ENCODE peak calls at places on chromosomes 12 and 14, in ten cellular contexts. Z is H9; I is CD4-positive, alpha-beta T cell; J is kidney epithelial cell; Y is nephron progenitor cell; O is cardiac muscle cell; P is cardiac fibroblast; R is AG04450; A is AG04449; E is CD8-positive, alpha-beta T cell. L is an unnamed sample.

GRCh38 chr12:89947437-89948265 is 239.0 kb upstream of the ATP2B1 start:
- DNase-seq in O (peak), Z (no peak), A (peak), R (peak), E (no peak), Y (no peak), J (peak), P (peak), I (no peak), L (peak)

GRCh38 chr12:123854918-123855317 is 92.8 kb downstream of the DNAH10 start:
- DNase-seq in Y (no peak), A (no peak), Z (no peak), R (no peak), I (no peak), P (no peak), E (no peak), J (no peak), O (no peak), L (no peak)

GRCh38 chr14:96176811-96177211 is 27.8 kb upstream of the BDKRB2 start:
- DNase-seq in R (peak), O (peak), E (no peak), A (peak), Z (no peak), Y (no peak), I (no peak), P (peak), J (no peak), L (no peak)

GRCh38 chr14:101732128-101732527 is 29.4 kb upstream of the PPP2R5C start:
- DNase-seq in R (no peak), Z (no peak), I (no peak), Y (no peak), O (peak), E (no peak), A (no peak), J (no peak), P (peak), L (no peak)

GRCh38 chr12:54217774-54218221 is 29.0 kb upstream of the SMUG1 start:
- DNase-seq in Z (peak), O (peak), E (no peak), A (no peak), J (no peak), P (peak), Y (peak), R (no peak), I (no peak), L (no peak)

GRCh38 chr14:34081126-34081575 is 130.3 kb upstream of the EGLN3 start:
- DNase-seq in A (no peak), Z (no peak), Y (no peak), E (no peak), J (no peak), O (peak), I (no peak), R (no peak), P (no peak), L (no peak)

GRCh38 chr14:67221248-67221981 is 19.8 kb upstream of the PALS1 start:
- DNase-seq in E (no peak), Y (no peak), R (peak), J (no peak), I (no peak), P (peak), O (no peak), A (peak), Z (no peak), L (no peak)

GRCh38 chr12:43348221-43348620 is 203.8 kb downstream of the ADAMTS20 start:
- DNase-seq in O (no peak), Y (no peak), E (no peak), J (no peak), Z (no peak), A (no peak), R (no peak), I (no peak), P (no peak), L (no peak)

GRCh38 chr14:58772814-58773620 is 135.3 kb downstream of the DACT1 start:
- DNase-seq in O (no peak), I (no peak), A (no peak), R (no peak), Y (peak), E (no peak), P (no peak), Z (peak), J (peak), L (no peak)

GRCh38 chr14:54123836-54124235 is 167.2 kb upstream of the BMP4 start:
- DNase-seq in E (no peak), I (no peak), Y (no peak), J (no peak), R (no peak), Z (no peak), A (no peak), P (no peak), O (no peak), L (no peak)

GRCh38 chr12:125683748-125684381 is 618.6 kb downstream of the AACS start:
- DNase-seq in I (no peak), Z (peak), P (no peak), J (no peak), E (no peak), R (no peak), Y (peak), A (no peak), O (no peak), L (no peak)

GRCh38 chr12:107917912-107918800 is 143.7 kb downstream of the ASCL4 start:
- DNase-seq in E (no peak), A (no peak), I (no peak), P (peak), R (no peak), Y (peak), J (no peak), Z (peak), O (peak), L (peak)

GRCh38 chr14:90458536-90458935 is 61.7 kb downstream of the CALM1 start:
- DNase-seq in J (no peak), I (no peak), R (no peak), A (no peak), E (no peak), Y (no peak), P (no peak), O (no peak), Z (no peak), L (no peak)

GRCh38 chr12:34399631-34400422 is 377.5 kb downstream of the ALG10 start:
- DNase-seq in Y (no peak), Z (peak), P (no peak), R (no peak), I (no peak), O (no peak), J (no peak), E (no peak), A (no peak), L (no peak)

GRCh38 chr14:90491221-90491867 is 94.5 kb downstream of the CALM1 start:
- DNase-seq in Y (no peak), A (no peak), P (peak), O (peak), R (peak), J (no peak), E (no peak), I (no peak), Z (no peak), L (no peak)

GRCh38 chr12:79233341-79233761 is 368.8 kb downstream of the SYT1 start:
- DNase-seq in Z (no peak), E (no peak), O (no peak), R (no peak), J (no peak), P (no peak), A (no peak), I (no peak), Y (no peak), L (no peak)

GRCh38 chr12:12704593-12705230 is 8.7 kb upstream of the GPR19 start:
- DNase-seq in J (peak), Y (peak), R (peak), P (peak), E (no peak), A (peak), I (no peak), O (peak), Z (peak), L (no peak)

GRCh38 chr12:81176796-81177195 is 98.9 kb downstream of the ACSS3 start:
- DNase-seq in P (peak), A (no peak), O (peak), E (no peak), Y (no peak), R (no peak), J (no peak), Z (no peak), I (no peak), L (no peak)

GRCh38 chr12:31002999-31003398 is 70.7 kb upstream of the DDX11 start:
- DNase-seq in A (no peak), E (no peak), I (no peak), P (peak), J (no peak), R (no peak), Z (no peak), O (no peak), Y (no peak), L (no peak)

GRCh38 chr14:92105845-92106094 is 612 bp downstream of the ATXN3 start:
- DNase-seq in E (no peak), A (no peak), R (no peak), O (no peak), Y (peak), P (peak), Z (no peak), I (no peak), J (no peak), L (no peak)

GRCh38 chr14:31269599-31270195 is 62.1 kb upstream of the HECTD1 start:
- DNase-seq in E (no peak), Y (no peak), Z (no peak), P (no peak), I (no peak), J (no peak), R (no peak), A (no peak), O (peak), L (no peak)

GRCh38 chr12:23729354-23729753 is 220.1 kb downstream of the SOX5 start:
- DNase-seq in I (no peak), A (no peak), Z (no peak), P (peak), O (peak), E (no peak), R (no peak), Y (no peak), J (no peak), L (no peak)

GRCh38 chr12:132618683-132619043 is at the start of gene P2RX2:
- DNase-seq in Z (peak), P (no peak), Y (no peak), O (no peak), A (no peak), J (no peak), I (no peak), R (no peak), E (no peak), L (no peak)

GRCh38 chr12:120725151-120725658 is 421 bp upstream of the ACADS start:
- DNase-seq in Y (no peak), P (no peak), I (no peak), A (no peak), R (no peak), J (no peak), E (no peak), Z (no peak), O (no peak), L (no peak)

GRCh38 chr12:104355630-104356029 is 52.1 kb downstream of the EID3 start:
- DNase-seq in E (no peak), J (no peak), P (no peak), A (no peak), O (no peak), Z (peak), Y (no peak), I (no peak), R (no peak), L (no peak)

GRCh38 chr12:65965358-65965757 is 141.1 kb downstream of the HMGA2 start:
- DNase-seq in P (peak), J (no peak), I (no peak), A (peak), Z (no peak), O (no peak), R (peak), E (no peak), Y (no peak), L (no peak)

GRCh38 chr12:67980391-67980790 is 8.9 kb upstream of the IFNG-AS1 start:
- DNase-seq in O (no peak), Y (no peak), Z (no peak), R (no peak), A (no peak), I (no peak), E (no peak), P (no peak), J (no peak), L (no peak)

GRCh38 chr12:52984136-52984535 is 22.1 kb upstream of the EIF4B start:
- DNase-seq in I (no peak), Y (no peak), E (no peak), R (no peak), P (no peak), A (no peak), Z (no peak), O (no peak), J (no peak), L (no peak)

GRCh38 chr12:73057428-73057827 is 785.3 kb downstream of the TRHDE start:
- DNase-seq in E (no peak), O (no peak), R (no peak), Y (no peak), Z (peak), P (no peak), A (no peak), J (no peak), I (no peak), L (no peak)

GRCh38 chr12:13436182-13436581 is 239.7 kb downstream of the EMP1 start:
- DNase-seq in Y (no peak), Z (no peak), I (no peak), A (no peak), R (no peak), P (no peak), E (no peak), J (no peak), O (no peak), L (no peak)

GRCh38 chr12:94769040-94769420 is 118.7 kb upstream of the TMCC3 start:
- DNase-seq in E (no peak), P (no peak), Z (no peak), J (no peak), O (peak), Y (no peak), R (no peak), A (no peak), I (no peak), L (no peak)

DNA sequence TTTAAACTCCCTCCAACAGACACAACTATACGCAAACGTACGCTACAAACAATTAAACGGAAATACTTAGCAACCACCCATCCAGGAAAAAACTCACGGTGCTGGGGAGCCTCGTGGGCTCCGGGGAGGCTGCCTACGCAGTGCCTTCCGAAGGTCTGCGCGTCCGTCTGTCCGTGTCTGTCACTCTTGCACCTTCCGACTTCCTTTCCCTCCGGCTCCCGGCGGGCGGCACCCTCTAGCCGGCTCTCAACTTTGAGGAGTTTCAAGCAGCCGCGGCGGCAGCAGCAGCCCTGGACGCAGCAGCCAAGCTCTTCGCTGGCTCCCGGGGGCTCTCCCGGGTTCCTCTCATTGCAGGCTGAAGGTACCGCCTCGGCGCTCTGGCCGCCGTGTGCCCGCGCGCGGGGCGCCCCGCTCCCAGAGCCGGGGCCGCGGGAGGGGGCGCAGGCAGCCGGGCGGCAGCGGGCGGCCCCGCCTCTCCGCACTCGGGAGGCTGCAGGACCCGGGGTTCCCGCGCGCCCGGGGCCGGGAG is at the start of gene PCED1B:
- DNase-seq in Z (peak), E (peak), P (peak), A (no peak), I (peak), J (no peak), Y (no peak), R (no peak), O (peak), L (no peak)
- TF ChIP-seq CTCF in Z (peak), E (no peak), P (peak), A (peak), I (peak), J (peak), Y (no peak), R (peak), O (peak), L (peak)

DNA sequence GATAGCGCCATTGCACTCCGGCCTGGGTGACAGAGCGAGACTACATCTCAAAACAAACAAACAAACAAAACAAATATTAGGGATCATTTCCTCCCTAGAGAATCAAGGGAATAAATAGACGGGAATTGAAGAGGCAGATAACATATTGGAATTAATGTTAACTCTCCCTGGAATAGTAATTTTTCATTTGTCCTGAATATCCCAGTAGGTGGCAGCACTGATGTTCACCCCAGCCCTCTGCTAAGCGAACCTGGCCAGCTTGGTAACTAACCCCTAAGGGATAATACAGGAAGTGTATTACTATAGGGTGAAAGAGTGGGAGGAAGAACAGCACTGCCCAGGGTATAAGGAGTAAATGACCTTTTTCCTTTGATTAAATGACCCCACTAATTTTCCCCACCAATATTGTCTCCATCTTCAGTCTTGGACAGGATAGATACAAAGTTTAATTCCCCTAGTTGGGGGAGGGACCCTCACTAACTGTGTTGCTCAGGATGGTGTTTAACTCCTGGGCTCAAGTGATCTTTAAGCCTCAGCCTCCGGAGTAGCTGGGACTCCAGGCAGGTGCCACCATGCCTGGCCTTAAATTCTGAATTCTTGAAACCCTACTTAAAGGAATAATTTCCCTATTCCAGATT is 40.5 kb downstream of the SLC2A14 start:
- DNase-seq in P (peak), E (no peak), Y (peak), Z (peak), J (no peak), A (peak), I (no peak), O (peak), R (peak), L (peak)
- TF ChIP-seq CTCF in P (peak), E (peak), Y (peak), Z (peak), J (peak), A (peak), I (peak), O (peak), R (peak), L (peak)

DNA sequence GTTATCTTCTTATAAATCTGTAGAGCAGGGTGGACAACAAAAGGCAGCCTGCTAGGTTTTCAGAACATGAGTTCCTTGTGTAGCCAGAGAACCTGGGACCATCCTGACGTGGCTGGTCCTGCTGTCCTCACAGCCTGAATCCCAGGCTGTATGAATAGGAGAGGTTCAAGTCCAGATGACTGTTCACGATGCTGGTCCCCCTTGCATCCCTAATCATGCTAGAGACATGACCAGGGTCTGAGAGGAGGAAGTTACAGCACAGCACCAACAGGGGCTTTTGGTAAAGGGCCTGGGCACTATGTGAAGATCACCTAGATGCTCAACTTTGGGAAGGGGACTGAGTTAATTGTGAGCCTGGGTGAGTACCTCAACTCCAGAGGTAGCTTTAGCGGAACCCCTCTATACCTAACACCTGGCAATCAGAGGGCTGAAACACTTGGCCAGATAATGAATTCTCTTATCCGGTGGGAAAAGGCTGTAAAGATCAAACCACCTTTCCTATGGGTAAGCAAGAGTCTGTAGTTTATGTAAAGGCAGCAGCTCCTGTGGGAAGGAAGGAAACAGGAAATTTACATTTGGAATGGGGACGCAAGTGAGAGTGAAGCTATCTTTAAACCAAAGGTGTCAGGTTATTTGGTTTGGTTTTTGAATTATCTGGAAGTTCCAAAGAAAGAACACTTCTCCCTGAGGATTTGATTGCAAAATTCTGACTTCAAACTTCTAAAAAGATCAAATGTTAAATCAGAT is 112.8 kb downstream of the DAD1 start:
- DNase-seq in A (no peak), J (no peak), O (no peak), P (no peak), Z (no peak), E (no peak), R (no peak), I (no peak), Y (no peak), L (no peak)
- TF ChIP-seq CTCF in A (no peak), J (no peak), O (no peak), P (no peak), Z (no peak), E (no peak), R (no peak), I (no peak), Y (no peak), L (no peak)

GRCh38 chr12:70845268-70845667 is 75.3 kb downstream of the PTPRR start:
- DNase-seq in I (no peak), Y (no peak), E (no peak), O (no peak), P (no peak), R (no peak), Z (no peak), A (no peak), J (no peak), L (no peak)

GRCh38 chr12:70852416-70853150 is 68.0 kb downstream of the PTPRR start:
- DNase-seq in Y (no peak), A (no peak), R (no peak), P (no peak), O (peak), I (no peak), E (no peak), J (no peak), Z (no peak), L (no peak)

GRCh38 chr12:70847871-70848270 is 72.7 kb downstream of the PTPRR start:
- DNase-seq in Z (no peak), J (no peak), O (no peak), P (no peak), R (no peak), I (no peak), A (no peak), E (no peak), Y (no peak), L (no peak)

GRCh38 chr12:70853326-70853725 is 67.2 kb downstream of the PTPRR start:
- DNase-seq in A (no peak), R (peak), O (peak), I (no peak), Y (no peak), Z (no peak), P (peak), E (no peak), J (no peak), L (no peak)

DNA sequence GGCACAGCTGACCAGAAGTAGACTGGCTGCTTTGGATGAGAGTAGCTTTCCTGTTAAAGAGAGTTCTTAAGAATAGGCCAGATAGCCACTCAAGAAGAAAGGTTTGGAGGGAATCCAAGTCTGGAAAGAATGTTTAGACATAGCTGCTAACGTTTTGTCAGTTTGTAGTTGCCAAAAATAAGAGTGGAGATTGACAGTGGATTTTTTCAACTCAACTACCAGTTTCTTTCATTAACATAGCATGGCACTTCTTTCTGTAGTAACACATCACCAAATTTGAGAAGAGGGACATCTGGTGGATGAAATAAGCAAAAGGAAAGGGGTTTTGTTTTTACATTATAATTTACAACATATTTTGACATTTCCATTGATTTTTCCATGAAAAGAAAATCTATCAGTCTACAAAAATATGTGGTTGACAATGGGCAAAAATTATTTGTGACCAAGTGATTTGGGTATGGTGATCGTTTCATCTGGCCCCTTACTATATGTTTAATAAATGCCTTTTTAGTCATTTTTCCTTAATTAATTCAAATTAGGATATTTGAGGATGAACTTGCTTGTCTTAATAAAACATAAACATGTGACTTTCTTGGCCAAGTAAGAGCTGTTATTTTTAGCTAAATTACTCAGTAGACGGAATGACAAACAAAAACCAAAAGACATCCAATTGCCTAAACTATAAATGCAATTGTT is 71.1 kb downstream of the PTPRR start:
- DNase-seq in A (no peak), R (no peak), J (no peak), E (no peak), P (peak), O (peak), Y (no peak), I (no peak), Z (no peak), L (no peak)
- TF ChIP-seq CTCF in A (peak), R (peak), J (peak), E (no peak), P (peak), O (peak), Y (peak), I (no peak), Z (peak), L (peak)